ENCODE peak calls at places on chromosomes 13 and 19, in eight cellular contexts. J is RPMI7951; L is left ventricle myocardium superior; B is neural progenitor cell; H is AG09319; I is stimulated activated CD4-positive, alpha-beta T cell treated with anti-CD3 and anti-CD28 coated beads, Interleukin-4, amount 100 ng/mL, for 4 hours; E is KBM-7; S is activated CD8-positive, alpha-beta memory T cell treated with anti-CD3 and anti-CD28 coated beads for 48 hours. F is an unnamed sample.

GRCh38 chr13:113337556-113337955 is 26.4 kb downstream of the GRTP1 start:
- DNase-seq in I (no peak), E (no peak), B (no peak), S (no peak), J (no peak), L (peak; percentile 13), H (no peak), F (no peak)

GRCh38 chr19:4744451-4745170 is 21.0 kb upstream of the DPP9 start:
- DNase-seq in J (peak; percentile 80), L (no peak), H (peak; percentile 77), B (no peak), I (no peak), E (peak; percentile 30), S (no peak), F (peak; percentile 34)

GRCh38 chr13:73110814-73111213 is 52.0 kb downstream of the KLF5 start:
- DNase-seq in E (no peak), J (no peak), L (no peak), I (no peak), B (no peak), H (no peak), S (no peak), F (no peak)

GRCh38 chr13:112348642-112349345 is 27.4 kb upstream of the SPACA7 start:
- DNase-seq in S (no peak), L (no peak), J (no peak), H (no peak), E (no peak), I (no peak), B (no peak), F (no peak)

GRCh38 chr19:35254341-35255297 is 5.8 kb downstream of the LSR start:
- DNase-seq in E (no peak), H (no peak), J (no peak), B (no peak), S (no peak), I (no peak), L (no peak), F (no peak)

GRCh38 chr13:51727634-51728274 is 76.2 kb downstream of the DHRS12 start:
- DNase-seq in L (no peak), S (no peak), I (no peak), H (no peak), B (no peak), E (no peak), J (peak; percentile 34), F (peak; percentile 58)

GRCh38 chr13:41222259-41222852 is 28.0 kb upstream of the KBTBD7 start:
- DNase-seq in I (peak; percentile 34), B (peak; percentile 61), H (no peak), L (no peak), J (peak; percentile 48), E (peak; percentile 71), S (peak; percentile 4), F (peak; percentile 10)

GRCh38 chr13:47897411-47898050 is 103.5 kb downstream of the SUCLA2 start:
- DNase-seq in B (no peak), S (no peak), L (no peak), I (no peak), J (peak; percentile 38), E (no peak), H (no peak), F (no peak)

GRCh38 chr19:12886943-12887747 is at the start of gene KLF1:
- DNase-seq in S (no peak), B (no peak), E (no peak), I (no peak), J (no peak), L (no peak), H (no peak), F (no peak)

GRCh38 chr13:105403065-105403464 is 1132.4 kb downstream of the EFNB2 start:
- DNase-seq in B (no peak), E (no peak), J (no peak), H (no peak), S (no peak), L (no peak), I (no peak), F (no peak)

GRCh38 chr13:52374873-52375411 is 31.0 kb downstream of the THSD1 start:
- DNase-seq in H (no peak), L (no peak), E (no peak), B (no peak), S (no peak), I (no peak), J (no peak), F (no peak)

F was measured in head of caudate nucleus.